ENCODE peak calls at places on chromosome 16, in six cellular contexts. One of them, this sample, is unnamed.

GRCh38 chr16:56327929-56328258 is 97.5 kb downstream of the AMFR start:
- DNase-seq in caudate nucleus: no peak
- DNase-seq in HuH-7.5: no peak
- DNase-seq in A549: no peak
- DNase-seq in AG09309: no peak
- DNase-seq in testis: no peak
- DNase-seq in this sample: no peak

GRCh38 chr16:85221081-85221809 is 109.0 kb upstream of the CIBAR2 start:
- DNase-seq in caudate nucleus: no peak
- DNase-seq in HuH-7.5: no peak
- DNase-seq in A549: no peak
- DNase-seq in AG09309: no peak
- DNase-seq in testis: no peak
- DNase-seq in this sample: no peak

GRCh38 chr16:318628-319027 is 33.9 kb downstream of the AXIN1 start:
- DNase-seq in caudate nucleus: no peak
- DNase-seq in HuH-7.5: peak; percentile 53
- DNase-seq in A549: peak; percentile 50
- DNase-seq in AG09309: no peak
- DNase-seq in testis: no peak
- DNase-seq in this sample: no peak

GRCh38 chr16:75257886-75258806 is 6.7 kb upstream of the BCAR1 start:
- DNase-seq in caudate nucleus: no peak
- DNase-seq in HuH-7.5: no peak
- DNase-seq in A549: no peak
- DNase-seq in AG09309: no peak
- DNase-seq in testis: no peak
- DNase-seq in this sample: no peak

GRCh38 chr16:50598936-50599361 is 50.8 kb downstream of the NKD1 start:
- DNase-seq in caudate nucleus: no peak
- DNase-seq in HuH-7.5: no peak
- DNase-seq in A549: no peak
- DNase-seq in AG09309: no peak
- DNase-seq in testis: no peak
- DNase-seq in this sample: no peak

GRCh38 chr16:70331588-70332358 is 14.9 kb upstream of the DDX19A start:
- DNase-seq in caudate nucleus: no peak
- DNase-seq in HuH-7.5: no peak
- DNase-seq in A549: no peak
- DNase-seq in AG09309: no peak
- DNase-seq in testis: peak; percentile 29
- DNase-seq in this sample: no peak

GRCh38 chr16:88936008-88936912 is 40.7 kb downstream of the CBFA2T3 start:
- DNase-seq in caudate nucleus: no peak
- DNase-seq in HuH-7.5: peak; percentile 83
- DNase-seq in A549: no peak
- DNase-seq in AG09309: no peak
- DNase-seq in testis: peak; percentile 50
- DNase-seq in this sample: no peak

GRCh38 chr16:80346160-80346632 is 194.6 kb upstream of the DYNLRB2 start:
- DNase-seq in caudate nucleus: no peak
- DNase-seq in HuH-7.5: no peak
- DNase-seq in A549: no peak
- DNase-seq in AG09309: no peak
- DNase-seq in testis: no peak
- DNase-seq in this sample: no peak

GRCh38 chr16:51807551-51807950 is 656.5 kb upstream of the SALL1 start:
- DNase-seq in caudate nucleus: no peak
- DNase-seq in HuH-7.5: no peak
- DNase-seq in A549: no peak
- DNase-seq in AG09309: no peak
- DNase-seq in testis: no peak
- DNase-seq in this sample: no peak

GRCh38 chr16:19291459-19291858 is 5.9 kb downstream of the CLEC19A start:
- DNase-seq in caudate nucleus: peak; percentile 27
- DNase-seq in HuH-7.5: no peak
- DNase-seq in A549: peak; percentile 60
- DNase-seq in AG09309: no peak
- DNase-seq in testis: no peak
- DNase-seq in this sample: peak; percentile 26

GRCh38 chr16:51697454-51697853 is 546.4 kb upstream of the SALL1 start:
- DNase-seq in caudate nucleus: no peak
- DNase-seq in HuH-7.5: no peak
- DNase-seq in A549: no peak
- DNase-seq in AG09309: no peak
- DNase-seq in testis: no peak
- DNase-seq in this sample: no peak

GRCh38 chr16:68093816-68094613 is 8.8 kb downstream of the NFATC3 start:
- DNase-seq in caudate nucleus: no peak
- DNase-seq in HuH-7.5: no peak
- DNase-seq in A549: peak; percentile 34
- DNase-seq in AG09309: no peak
- DNase-seq in testis: no peak
- DNase-seq in this sample: no peak

GRCh38 chr16:87170310-87170709 is 146.9 kb downstream of the C16orf95 start:
- DNase-seq in caudate nucleus: no peak
- DNase-seq in HuH-7.5: no peak
- DNase-seq in A549: no peak
- DNase-seq in AG09309: no peak
- DNase-seq in testis: no peak
- DNase-seq in this sample: no peak

GRCh38 chr16:833411-833810 is 32.9 kb upstream of the GNG13 start:
- DNase-seq in caudate nucleus: no peak
- DNase-seq in HuH-7.5: no peak
- DNase-seq in A549: no peak
- DNase-seq in AG09309: no peak
- DNase-seq in testis: no peak
- DNase-seq in this sample: no peak

GRCh38 chr16:66681676-66682075 is 14.9 kb downstream of the CMTM4 start:
- DNase-seq in caudate nucleus: no peak
- DNase-seq in HuH-7.5: no peak
- DNase-seq in A549: no peak
- DNase-seq in AG09309: no peak
- DNase-seq in testis: no peak
- DNase-seq in this sample: no peak

GRCh38 chr16:8854298-8854948 is 14.4 kb downstream of the CARHSP1 start:
- DNase-seq in caudate nucleus: no peak
- DNase-seq in HuH-7.5: no peak
- DNase-seq in A549: no peak
- DNase-seq in AG09309: no peak
- DNase-seq in testis: no peak
- DNase-seq in this sample: peak; percentile 15

GRCh38 chr16:28166394-28167208 is 45.2 kb downstream of the XPO6 start:
- DNase-seq in caudate nucleus: no peak
- DNase-seq in HuH-7.5: no peak
- DNase-seq in A549: no peak
- DNase-seq in AG09309: no peak
- DNase-seq in testis: no peak
- DNase-seq in this sample: no peak

GRCh38 chr16:28494141-28494851 is at the start of gene APOBR:
- DNase-seq in caudate nucleus: no peak
- DNase-seq in HuH-7.5: no peak
- DNase-seq in A549: no peak
- DNase-seq in AG09309: no peak
- DNase-seq in testis: peak; percentile 33
- DNase-seq in this sample: peak; percentile 53

GRCh38 chr16:65657556-65657955 is 535.7 kb upstream of the CDH11 start:
- DNase-seq in caudate nucleus: no peak
- DNase-seq in HuH-7.5: no peak
- DNase-seq in A549: no peak
- DNase-seq in AG09309: no peak
- DNase-seq in testis: no peak
- DNase-seq in this sample: no peak

GRCh38 chr16:4272114-4272954 is 489 bp downstream of the TFAP4 start:
- DNase-seq in caudate nucleus: peak; percentile 38
- DNase-seq in HuH-7.5: peak; percentile 47
- DNase-seq in A549: peak; percentile 60
- DNase-seq in AG09309: no peak
- DNase-seq in testis: peak; percentile 59
- DNase-seq in this sample: peak; percentile 63

GRCh38 chr16:72787519-72788268 is 260.2 kb downstream of the ZFHX3 start:
- DNase-seq in caudate nucleus: peak; percentile 64
- DNase-seq in HuH-7.5: no peak
- DNase-seq in A549: no peak
- DNase-seq in AG09309: peak; percentile 73
- DNase-seq in testis: peak; percentile 78
- DNase-seq in this sample: peak; percentile 74

GRCh38 chr16:54285414-54286066 is 1.0 kb downstream of the IRX3 start:
- DNase-seq in caudate nucleus: no peak
- DNase-seq in HuH-7.5: no peak
- DNase-seq in A549: peak; percentile 52
- DNase-seq in AG09309: no peak
- DNase-seq in testis: no peak
- DNase-seq in this sample: peak; percentile 59

GRCh38 chr16:629289-630023 is 1.3 kb upstream of the WFIKKN1 start:
- DNase-seq in caudate nucleus: no peak
- DNase-seq in HuH-7.5: no peak
- DNase-seq in A549: no peak
- DNase-seq in AG09309: no peak
- DNase-seq in testis: no peak
- DNase-seq in this sample: peak; percentile 62

GRCh38 chr16:57785385-57785784 is 16.9 kb downstream of the KIFC3 start:
- DNase-seq in caudate nucleus: no peak
- DNase-seq in HuH-7.5: no peak
- DNase-seq in A549: no peak
- DNase-seq in AG09309: no peak
- DNase-seq in testis: no peak
- DNase-seq in this sample: no peak

GRCh38 chr16:17567455-17567854 is 96.7 kb upstream of the XYLT1 start:
- DNase-seq in caudate nucleus: no peak
- DNase-seq in HuH-7.5: no peak
- DNase-seq in A549: no peak
- DNase-seq in AG09309: no peak
- DNase-seq in testis: no peak
- DNase-seq in this sample: no peak

GRCh38 chr16:89883346-89884040 is 10.1 kb downstream of the TCF25 start:
- DNase-seq in caudate nucleus: no peak
- DNase-seq in HuH-7.5: no peak
- DNase-seq in A549: no peak
- DNase-seq in AG09309: no peak
- DNase-seq in testis: no peak
- DNase-seq in this sample: no peak

GRCh38 chr16:4723071-4723767 is 10.9 kb downstream of the ANKS3 start:
- DNase-seq in caudate nucleus: no peak
- DNase-seq in HuH-7.5: no peak
- DNase-seq in A549: no peak
- DNase-seq in AG09309: no peak
- DNase-seq in testis: no peak
- DNase-seq in this sample: no peak

GRCh38 chr16:1972490-1972877 is 631 bp downstream of the TBL3 start:
- DNase-seq in caudate nucleus: no peak
- DNase-seq in HuH-7.5: no peak
- DNase-seq in A549: no peak
- DNase-seq in AG09309: no peak
- DNase-seq in testis: no peak
- DNase-seq in this sample: peak; percentile 25

GRCh38 chr16:8730335-8730915 is 56.0 kb downstream of the ABAT start:
- DNase-seq in caudate nucleus: peak; percentile 8
- DNase-seq in HuH-7.5: no peak
- DNase-seq in A549: no peak
- DNase-seq in AG09309: no peak
- DNase-seq in testis: no peak
- DNase-seq in this sample: no peak

This sample was measured in left cardiac atrium.